ENCODE peak calls at places on chromosomes 13 and 19, in five cellular contexts. U is esophagus muscularis mucosa, I is breast epithelium, J is fibroblast of lung, Q is PC-9. L is an unnamed sample.

GRCh38 chr13:26495749-26496148 is 61.7 kb upstream of the WASF3 start:
- DNase-seq in U (no peak), I (no peak), J (no peak), Q (no peak), L (no peak)

GRCh38 chr19:28351761-28352160 is 861.2 kb downstream of the UQCRFS1 start:
- DNase-seq in U (peak; percentile 64), I (no peak), J (no peak), Q (no peak), L (no peak)

GRCh38 chr13:113723400-113724015 is 35.5 kb upstream of the TMEM255B start:
- DNase-seq in U (no peak), I (no peak), J (no peak), Q (no peak), L (no peak)

GRCh38 chr19:17779281-17779930 is 15.5 kb upstream of the B3GNT3 start:
- DNase-seq in U (peak; percentile 94), I (peak; percentile 38), J (peak; percentile 21), Q (peak; percentile 67), L (peak; percentile 71)

GRCh38 chr13:50592412-50593145 is 250.9 kb downstream of the DLEU7 start:
- DNase-seq in U (no peak), I (no peak), J (peak; percentile 79), Q (no peak), L (no peak)

GRCh38 chr13:21668665-21669599 is 1.9 kb upstream of the FGF9 start:
- DNase-seq in U (no peak), I (no peak), J (peak; percentile 50), Q (no peak), L (peak; percentile 55)

GRCh38 chr13:29901714-29902631 is 51.6 kb upstream of the UBL3 start:
- DNase-seq in U (no peak), I (peak; percentile 68), J (peak; percentile 96), Q (peak; percentile 63), L (no peak)

GRCh38 chr13:37914781-37915391 is 45.3 kb upstream of the TRPC4 start:
- DNase-seq in U (no peak), I (no peak), J (peak; percentile 10), Q (no peak), L (no peak)

GRCh38 chr19:16877581-16877980 is 11.2 kb upstream of the F2RL3 start:
- DNase-seq in U (no peak), I (no peak), J (no peak), Q (no peak), L (no peak)

DNA sequence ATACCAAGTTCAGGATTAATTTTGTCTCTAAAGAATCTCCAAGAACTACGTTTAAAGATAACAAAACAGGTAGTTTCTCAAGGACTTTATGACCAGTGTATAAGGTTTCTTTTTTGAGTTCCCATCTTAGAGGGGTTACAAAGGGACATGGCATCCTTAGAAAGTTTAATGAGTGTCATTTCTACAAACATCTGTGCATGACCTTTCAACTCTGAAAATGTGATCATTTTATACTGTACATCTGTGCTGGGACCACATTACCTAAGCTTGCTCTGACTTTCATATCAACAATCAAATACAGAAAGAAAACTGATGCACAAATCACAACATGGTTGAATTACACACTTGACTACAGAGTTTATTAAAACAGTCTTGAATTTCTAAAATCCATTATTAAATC is 37.1 kb downstream of the KLF12 start:
- DNase-seq in U (no peak), I (no peak), J (no peak), Q (no peak), L (no peak)
- H3K4me1 ChIP-seq in U (peaks cover 11% of the 10 kb centered on the region), I (no peaks in the 10 kb centered on the region), J (no peaks in the 10 kb centered on the region), Q (no peaks in the 10 kb centered on the region), L (no peaks in the 10 kb centered on the region)

DNA sequence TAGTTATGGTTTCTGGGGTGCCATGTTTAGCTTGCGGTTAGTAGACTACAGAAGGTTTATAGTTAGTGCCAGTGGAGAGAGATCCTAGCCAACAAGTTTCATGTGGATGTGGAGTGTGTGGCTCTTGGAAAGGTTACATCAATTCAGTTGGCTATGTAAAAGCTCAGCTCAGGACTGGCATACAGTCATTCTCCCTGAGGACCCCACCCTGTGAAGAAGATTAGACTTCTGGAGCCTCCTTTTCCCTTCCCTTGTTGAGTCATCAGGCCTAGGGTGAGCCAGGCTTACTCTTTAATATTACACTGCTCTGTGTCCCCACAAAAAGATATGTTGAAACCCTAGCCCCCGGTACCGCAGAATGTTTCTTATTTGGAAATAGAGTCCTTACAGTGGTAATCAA is 20.5 kb downstream of the LMO7 start:
- DNase-seq in U (no peak), I (no peak), J (no peak), Q (no peak), L (no peak)
- H3K4me3 ChIP-seq in U (no peak overlapping the region), I (no peak overlapping the region), J (no peak overlapping the region), Q (no peak overlapping the region), L (no peak overlapping the region)

DNA sequence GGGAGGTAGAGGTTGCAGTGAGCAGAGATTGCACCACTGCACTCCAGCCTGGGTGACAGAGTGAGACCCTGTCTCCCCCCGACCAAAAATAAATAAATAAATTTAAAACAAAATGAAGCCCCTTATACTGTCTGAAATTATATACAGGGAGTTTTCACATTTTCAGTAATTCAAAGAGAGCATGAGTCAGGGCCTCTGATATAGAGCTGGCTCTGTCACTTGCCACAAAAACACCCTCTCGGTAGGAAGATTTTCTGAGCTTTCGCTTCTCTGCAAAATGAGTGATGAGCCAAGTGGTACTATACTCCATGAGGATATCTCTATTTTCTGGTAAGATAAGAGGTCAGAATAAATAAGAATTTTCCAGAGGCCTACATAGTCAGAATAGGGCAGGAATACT is 462.9 kb downstream of the COG6 start:
- DNase-seq in U (no peak), I (no peak), J (no peak), Q (no peak), L (no peak)
- TF ChIP-seq CTCF in U (no peak), I (no peak), J (no peak), Q (no peak), L (no peak)

GRCh38 chr13:107847406-107847805 is 367.9 kb downstream of the LIG4 start:
- DNase-seq in U (no peak), I (no peak), J (peak; percentile 39), Q (no peak), L (no peak)
- H3K4me1 ChIP-seq in U (no peaks in the 10 kb centered on the region), I (no peaks in the 10 kb centered on the region), J (no peaks in the 10 kb centered on the region), Q (peaks cover 10% of the 10 kb centered on the region), L (no peaks in the 10 kb centered on the region)

GRCh38 chr13:90416519-90416918 is 931.0 kb upstream of the MIR17HG start:
- DNase-seq in U (no peak), I (peak; percentile 22), J (peak; percentile 5), Q (no peak), L (no peak)
- H3K4me3 ChIP-seq in U (no peak overlapping the region), I (no peak overlapping the region), J (no peak overlapping the region), Q (no peak overlapping the region), L (no peak overlapping the region)

GRCh38 chr19:44704982-44705381 is 6.0 kb downstream of the CEACAM16 start:
- DNase-seq in U (no peak), I (no peak), J (no peak), Q (no peak), L (no peak)

GRCh38 chr19:44705502-44706010 is 6.6 kb downstream of the CEACAM16 start:
- DNase-seq in U (no peak), I (no peak), J (no peak), Q (no peak), L (no peak)

GRCh38 chr19:44707794-44708193 is 8.8 kb downstream of the CEACAM16 start:
- DNase-seq in U (no peak), I (no peak), J (no peak), Q (no peak), L (no peak)

GRCh38 chr19:44708940-44709339 is 10.0 kb downstream of the CEACAM16 start:
- DNase-seq in U (no peak), I (no peak), J (no peak), Q (no peak), L (no peak)

DNA sequence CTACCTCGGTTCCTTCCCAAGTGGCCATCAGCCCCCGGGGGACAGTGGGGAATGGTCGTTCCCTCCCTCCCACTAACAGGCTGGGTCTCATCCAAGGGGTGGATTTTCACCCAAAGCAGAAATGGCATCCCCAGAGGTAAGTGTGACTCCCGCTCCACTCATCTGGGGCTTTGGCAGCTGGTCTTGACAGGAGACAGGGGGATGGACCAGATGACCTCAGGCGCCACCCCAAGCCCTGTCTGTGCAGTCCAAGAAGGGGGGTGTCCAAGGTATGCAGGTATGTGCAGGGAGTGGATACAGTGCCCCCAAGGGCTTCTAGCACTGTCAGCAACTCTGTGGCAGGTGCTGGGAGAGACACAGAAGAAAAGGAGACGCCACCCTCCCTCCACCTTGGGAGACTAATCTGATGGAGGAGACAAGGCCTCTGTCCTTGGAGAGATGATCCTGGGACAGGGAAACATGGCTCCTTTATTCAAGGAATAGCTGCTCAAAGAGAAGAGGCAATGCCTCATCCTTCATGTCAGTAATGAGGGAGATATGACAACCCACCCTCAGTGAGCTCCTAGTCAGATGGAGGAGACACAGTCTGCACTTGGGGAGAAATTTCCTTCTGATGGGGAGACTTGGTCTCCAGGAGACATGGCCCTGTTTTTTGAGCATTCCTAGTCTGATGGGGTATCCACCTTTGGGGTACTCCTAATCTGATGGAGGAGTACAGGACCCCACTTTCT is 7.7 kb downstream of the CEACAM16 start:
- DNase-seq in U (no peak), I (no peak), J (no peak), Q (no peak), L (no peak)
- TF ChIP-seq CTCF in U (no peak), I (no peak), J (no peak), Q (no peak), L (no peak)

GRCh38 chr19:45444318-45445041 is 20.8 kb upstream of the ERCC1 start:
- DNase-seq in U (peak; percentile 97), I (peak; percentile 94), J (peak; percentile 78), Q (peak; percentile 96), L (peak; percentile 96)
- H3K4me1 ChIP-seq in U (peaks cover 53% of the 10 kb centered on the region), I (peaks cover 12% of the 10 kb centered on the region), J (peaks cover 17% of the 10 kb centered on the region), Q (peaks cover 42% of the 10 kb centered on the region), L (peaks cover 41% of the 10 kb centered on the region)

DNA sequence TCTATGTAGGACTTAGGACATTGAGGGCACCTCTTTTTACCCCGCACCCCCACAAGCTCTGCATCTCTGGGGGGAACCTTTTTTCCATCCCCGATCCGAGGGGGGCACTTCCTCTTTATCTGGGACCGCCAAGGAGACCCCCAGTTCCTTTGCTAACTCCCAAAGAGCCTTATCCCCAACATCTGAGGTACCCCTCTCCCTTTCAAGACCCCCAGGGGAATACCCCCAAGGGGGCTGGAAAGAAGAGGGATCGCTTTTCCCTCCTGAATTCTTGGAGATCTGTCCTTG is 1.1 kb downstream of the TNFSF9 start:
- DNase-seq in U (no peak), I (no peak), J (no peak), Q (no peak), L (no peak)
- H3K4me3 ChIP-seq in U (peak overlapping the region; percentile 68), I (peak overlapping the region; percentile 55), J (no peak overlapping the region), Q (peak overlapping the region; percentile 90), L (no peak overlapping the region)

DNA sequence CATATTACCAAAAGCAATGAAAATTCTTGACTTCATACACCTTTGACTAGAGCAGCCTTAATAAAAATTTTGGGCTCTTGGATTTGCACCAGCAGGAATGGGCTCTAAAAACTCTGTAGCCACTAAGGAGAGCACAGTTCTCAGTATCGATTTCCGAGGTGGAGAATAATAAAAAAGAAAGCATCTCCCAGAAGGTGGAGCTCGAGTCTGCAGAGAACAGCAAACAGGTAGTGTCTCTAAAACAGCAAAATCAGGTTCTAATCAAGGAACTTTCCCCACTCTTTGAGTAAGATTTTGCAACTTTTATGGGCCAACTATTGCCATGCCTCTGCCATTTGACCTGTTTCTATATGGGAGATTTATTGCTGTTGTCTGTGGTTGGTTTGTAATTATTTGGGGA is 258.7 kb upstream of the GPC6 start:
- DNase-seq in U (no peak), I (no peak), J (no peak), Q (no peak), L (peak; percentile 8)
- TF ChIP-seq CTCF in U (no peak), I (no peak), J (no peak), Q (peak; percentile 23), L (no peak)

L was measured in mucosa of descending colon.